ENCODE peak calls at places on chromosomes 1 and 21, in ten cellular contexts. W is IMR-90, I is bronchial epithelial cell, D is Peyer's patch, L is cardiac muscle cell, E is brain microvascular endothelial cell, P is BJ, V is PC-3, K is right lobe of liver, T is psoas muscle. C is an unnamed sample.

GRCh38 chr1:244552336-244552735 is 91.3 kb downstream of the CATSPERE start:
- DNase-seq in L (no peak), V (peak; percentile 98), D (no peak), T (no peak), E (no peak), K (no peak), W (no peak), P (no peak), I (no peak), C (no peak)

GRCh38 chr1:89779541-89779940 is 41.3 kb upstream of the LRRC8D start:
- DNase-seq in K (no peak), P (no peak), E (no peak), I (no peak), V (no peak), T (no peak), W (no peak), L (no peak), D (no peak), C (no peak)

GRCh38 chr1:228867093-228867950 is 132.0 kb downstream of the RHOU start:
- DNase-seq in K (no peak), T (no peak), L (peak; percentile 40), E (peak; percentile 37), V (no peak), P (no peak), D (no peak), I (no peak), W (peak; percentile 25), C (no peak)

GRCh38 chr1:162283657-162284056 is 93.0 kb downstream of the SPATA46 start:
- DNase-seq in T (no peak), P (no peak), I (no peak), W (no peak), E (no peak), K (peak; percentile 78), D (no peak), L (no peak), V (no peak), C (peak; percentile 66)

GRCh38 chr1:6096243-6097116 is 50.8 kb downstream of the KCNAB2 start:
- DNase-seq in W (no peak), E (no peak), L (no peak), V (no peak), D (no peak), K (peak; percentile 52), P (no peak), T (peak; percentile 13), I (no peak), C (no peak)

GRCh38 chr1:111990878-111991760 is 1.7 kb upstream of the KCND3 start:
- DNase-seq in V (peak; percentile 46), K (peak; percentile 86), P (no peak), I (peak; percentile 70), D (no peak), W (no peak), E (no peak), T (peak; percentile 66), L (peak; percentile 69), C (peak; percentile 51)

GRCh38 chr21:41715649-41716321 is 51.1 kb downstream of the RIPK4 start:
- DNase-seq in L (peak; percentile 49), E (no peak), D (no peak), W (no peak), V (peak; percentile 64), T (no peak), K (peak; percentile 70), I (peak; percentile 77), P (no peak), C (no peak)

GRCh38 chr1:12772520-12772919 is 1.0 kb upstream of the PRAMEF12 start:
- DNase-seq in I (no peak), K (no peak), T (no peak), V (no peak), D (no peak), E (no peak), P (no peak), W (no peak), L (no peak), C (no peak)

DNA sequence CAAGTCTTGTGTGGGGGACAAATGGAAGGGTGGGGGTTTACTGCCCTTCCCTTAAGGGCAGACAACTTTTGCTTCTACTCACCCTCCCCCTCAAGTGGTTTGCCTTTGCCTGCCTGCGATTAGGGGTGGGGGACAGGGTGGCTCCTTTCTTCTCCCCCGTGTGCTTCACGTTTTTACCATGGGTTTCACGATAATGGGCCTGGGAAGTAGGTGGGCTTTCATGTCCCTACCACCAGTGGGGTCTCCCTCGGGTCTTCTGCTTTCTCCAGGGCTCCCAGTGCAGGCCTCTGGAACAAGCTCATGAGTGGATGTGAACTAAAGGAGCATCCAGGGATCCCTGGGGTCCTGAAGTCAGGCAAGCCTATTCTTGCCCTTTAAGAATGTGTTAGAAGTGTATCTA is 21.6 kb downstream of the UTP25 start:
- DNase-seq in V (no peak), T (no peak), P (no peak), W (no peak), I (no peak), K (no peak), D (no peak), E (no peak), L (no peak), C (no peak)
- H3K36me3 ChIP-seq in V (peaks cover 68% of the 10 kb centered on the region), T (peaks cover 98% of the 10 kb centered on the region), P (peaks cover 3% of the 10 kb centered on the region), W (peaks cover 32% of the 10 kb centered on the region), I (peaks cover 12% of the 10 kb centered on the region), K (peaks cover 10% of the 10 kb centered on the region), D (peaks cover 69% of the 10 kb centered on the region), E (peaks cover 45% of the 10 kb centered on the region), L (peaks cover 30% of the 10 kb centered on the region), C (peaks cover 85% of the 10 kb centered on the region)

DNA sequence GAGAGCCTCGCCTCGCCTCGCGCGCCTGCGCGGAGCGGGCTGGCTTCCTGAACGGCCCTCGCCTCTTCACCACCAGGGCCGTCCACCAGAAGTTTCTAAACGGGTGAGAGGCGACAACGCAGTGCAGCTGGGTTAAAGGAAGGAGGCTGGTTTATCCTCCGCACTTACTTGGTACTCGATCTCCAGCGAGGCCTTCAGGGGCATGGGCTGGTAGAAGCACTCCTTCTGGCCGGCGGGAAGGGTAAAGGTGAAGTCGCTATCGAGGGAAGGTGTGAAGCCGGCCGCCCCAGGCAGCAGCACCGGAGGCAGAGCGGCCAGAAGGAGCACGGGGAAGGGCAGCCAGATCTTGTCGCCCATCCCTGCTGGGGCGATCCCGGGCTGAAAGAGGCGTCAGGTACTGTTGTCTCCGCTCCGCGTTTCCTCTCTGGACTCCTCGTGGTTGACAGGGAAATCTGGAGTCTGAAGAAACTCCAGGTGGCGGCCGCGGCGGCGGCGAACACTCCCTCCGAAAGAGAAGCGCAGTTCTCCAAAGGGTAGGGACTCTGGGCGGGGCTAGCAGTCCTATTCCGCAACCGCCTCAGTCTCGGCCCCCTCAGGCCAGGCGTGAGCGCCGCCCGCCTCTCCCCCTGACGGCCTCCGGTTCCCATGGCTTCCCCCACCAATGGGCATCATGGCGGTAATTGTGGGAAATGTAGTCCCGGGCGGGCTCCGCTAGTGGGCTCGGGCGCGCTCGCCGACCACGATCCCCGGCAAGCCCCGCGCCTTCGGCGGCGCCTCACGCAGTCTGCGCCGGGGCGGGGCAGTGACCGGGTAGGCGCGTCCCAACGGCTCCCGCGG is at the start of gene TMED5:
- DNase-seq in P (peak; percentile 91), V (peak; percentile 98), T (peak; percentile 98), L (peak; percentile 99), I (peak; percentile 93), K (peak; percentile 99), W (peak; percentile 98), E (peak; percentile 97), D (peak; percentile 96), C (peak; percentile 98)
- TF ChIP-seq CTCF in P (peak; percentile 26), V (no peak), T (peak; percentile 27), L (peak; percentile 6), I (no peak), K (peak; percentile 33), W (peak; percentile 11), E (peak; percentile 45), D (peak; percentile 59), C (peak; percentile 30)

DNA sequence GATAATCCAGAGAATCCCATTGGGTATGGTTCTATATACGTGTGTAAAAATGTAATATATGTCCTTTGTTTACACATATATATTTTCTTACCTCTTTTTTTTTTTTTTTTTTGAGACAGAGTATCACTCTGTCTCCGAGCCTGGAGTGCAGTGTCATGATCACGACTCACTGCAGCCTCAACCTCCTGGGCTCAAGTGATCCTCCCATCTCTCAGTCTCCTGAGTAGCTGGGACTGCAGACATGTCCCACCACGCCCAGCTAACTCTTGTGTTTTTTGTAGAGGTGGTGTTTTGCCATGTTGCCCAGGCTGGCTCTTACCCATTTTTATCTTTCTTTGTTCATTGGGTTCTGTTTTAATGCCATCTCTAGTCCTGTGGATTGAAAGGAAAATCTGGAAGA is 59.5 kb downstream of the ZBTB17 start:
- DNase-seq in I (peak; percentile 70), T (no peak), V (peak; percentile 56), E (peak; percentile 16), W (peak; percentile 63), L (no peak), P (no peak), D (no peak), K (no peak), C (no peak)
- H3K36me3 ChIP-seq in I (peaks cover 9% of the 10 kb centered on the region), T (peaks cover 96% of the 10 kb centered on the region), V (peaks cover 32% of the 10 kb centered on the region), E (peaks cover 12% of the 10 kb centered on the region), W (peaks cover 10% of the 10 kb centered on the region), L (peaks cover 38% of the 10 kb centered on the region), P (peaks cover 3% of the 10 kb centered on the region), D (peaks cover 63% of the 10 kb centered on the region), K (peaks cover 5% of the 10 kb centered on the region), C (peaks cover 78% of the 10 kb centered on the region)

GRCh38 chr1:41356752-41357151 is 4.5 kb upstream of the FOXO6 start:
- DNase-seq in W (no peak), I (no peak), T (no peak), K (no peak), L (no peak), V (no peak), P (no peak), E (no peak), D (no peak), C (no peak)

GRCh38 chr1:41360074-41361027 is 883 bp upstream of the FOXO6 start:
- DNase-seq in L (no peak), T (no peak), W (no peak), P (no peak), V (peak; percentile 46), D (no peak), E (no peak), K (peak; percentile 44), I (peak; percentile 67), C (peak; percentile 60)

GRCh38 chr1:41357451-41358151 is 3.6 kb upstream of the FOXO6 start:
- DNase-seq in I (no peak), V (no peak), E (no peak), K (peak; percentile 22), W (no peak), L (peak; percentile 42), D (no peak), P (no peak), T (no peak), C (peak; percentile 48)

GRCh38 chr1:41359211-41360073 is 1.8 kb upstream of the FOXO6 start:
- DNase-seq in D (no peak), E (no peak), W (no peak), T (peak; percentile 46), V (no peak), L (no peak), P (no peak), I (no peak), K (peak; percentile 55), C (peak; percentile 76)

DNA sequence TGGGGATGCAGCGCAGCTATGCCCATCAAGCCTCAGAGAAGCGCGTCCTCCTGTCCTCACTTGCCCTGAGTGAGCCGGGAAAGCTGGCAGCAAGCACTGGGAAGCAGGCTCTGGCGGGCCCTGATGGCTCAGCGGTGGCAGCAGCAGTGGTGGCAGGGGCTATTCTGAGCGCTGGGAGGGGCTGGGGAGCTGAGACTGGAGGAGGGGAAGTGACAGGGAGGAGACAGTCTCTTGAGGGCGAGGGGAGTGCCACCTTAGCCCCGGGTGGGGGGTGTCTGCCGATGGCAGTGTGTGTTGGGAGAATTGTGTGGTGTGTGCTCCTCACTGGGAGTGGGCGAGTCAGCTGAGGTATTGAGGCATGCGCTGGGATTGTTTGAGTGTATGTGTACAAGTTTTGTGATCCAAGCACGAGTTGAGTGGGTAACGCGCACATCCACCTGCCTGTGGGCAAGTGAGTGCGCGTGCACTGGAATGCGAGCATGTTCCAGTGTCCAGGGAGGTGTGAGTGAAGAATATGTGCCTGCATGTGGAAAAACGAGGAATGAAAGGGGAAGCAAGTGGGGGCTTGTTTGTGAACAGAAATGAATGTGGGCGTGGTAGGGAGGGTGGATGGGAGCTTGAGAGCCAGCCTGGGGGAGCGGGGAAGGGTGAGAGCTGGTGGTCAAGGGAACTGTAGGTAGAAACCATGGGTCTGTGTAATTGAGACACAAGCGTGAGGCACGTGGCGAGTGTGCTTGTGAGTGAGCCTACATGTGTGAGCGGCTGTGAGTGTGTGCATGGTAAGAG is 2.9 kb upstream of the FOXO6 start:
- DNase-seq in K (peak; percentile 52), I (peak; percentile 60), D (no peak), W (no peak), V (no peak), T (peak; percentile 47), E (no peak), L (peak; percentile 52), P (no peak), C (peak; percentile 70)
- TF ChIP-seq CTCF in K (no peak), I (no peak), D (no peak), W (no peak), V (no peak), T (no peak), E (no peak), L (no peak), P (no peak), C (no peak)

C was measured in tibial artery.